ENCODE peak calls at places on chromosomes 6 and 20, in four cellular contexts. U, D, M and E are unnamed samples.

GRCh38 chr6:108799356-108799720 is 48.9 kb upstream of the ARMC2 start:
- DNase-seq in U (no peak), D (no peak), M (no peak), E (no peak)

GRCh38 chr6:39558079-39558478 is 167.1 kb downstream of the KIF6 start:
- DNase-seq in U (no peak), D (no peak), M (no peak), E (no peak)

GRCh38 chr6:168518867-168519266 is 77.9 kb downstream of the SMOC2 start:
- DNase-seq in U (no peak), D (no peak), M (no peak), E (no peak)

GRCh38 chr6:136551103-136551502 is 881 bp upstream of the MAP7 start:
- DNase-seq in U (no peak), D (no peak), M (no peak), E (no peak)

GRCh38 chr6:130907687-130908086 is 80.5 kb downstream of the SMLR1 start:
- DNase-seq in U (no peak), D (no peak), M (no peak), E (no peak)

GRCh38 chr6:32168350-32168749 is 4.0 kb downstream of the EGFL8 start:
- DNase-seq in U (no peak), D (no peak), M (no peak), E (no peak)

GRCh38 chr20:1473821-1474220 is 7.2 kb upstream of the NSFL1C start:
- DNase-seq in U (no peak), D (no peak), M (no peak), E (no peak)

GRCh38 chr6:24274441-24275083 is 83.3 kb downstream of the DCDC2 start:
- DNase-seq in U (peak), D (peak), M (no peak), E (peak)

GRCh38 chr6:31037692-31038091 is 27.4 kb downstream of the MUC22 start:
- DNase-seq in U (peak), D (peak), M (no peak), E (no peak)

GRCh38 chr6:89295981-89296380 is 19.1 kb downstream of the GABRR2 start:
- DNase-seq in U (no peak), D (no peak), M (no peak), E (no peak)

GRCh38 chr20:20083796-20084195 is 31.5 kb downstream of the CFAP61 start:
- DNase-seq in U (peak), D (peak), M (no peak), E (peak)

GRCh38 chr6:145895802-145896201 is 68.4 kb downstream of the SHPRH start:
- DNase-seq in U (peak), D (peak), M (no peak), E (peak)

GRCh38 chr20:49567421-49568256 is at the start of gene PTGIS:
- DNase-seq in U (no peak), D (no peak), M (peak), E (no peak)

GRCh38 chr6:11357285-11357684 is 124.8 kb upstream of the NEDD9 start:
- DNase-seq in U (no peak), D (peak), M (no peak), E (no peak)

GRCh38 chr6:12865782-12866181 is 149.2 kb downstream of the PHACTR1 start:
- DNase-seq in U (no peak), D (no peak), M (no peak), E (no peak)

GRCh38 chr6:138296786-138297185 is 78.5 kb upstream of the PBOV1 start:
- DNase-seq in U (no peak), D (no peak), M (no peak), E (no peak)

GRCh38 chr20:19582782-19583181 is 175.3 kb upstream of the RIN2 start:
- DNase-seq in U (no peak), D (no peak), M (no peak), E (no peak)

GRCh38 chr6:99295276-99295675 is 54.2 kb downstream of the FAXC start:
- DNase-seq in U (no peak), D (no peak), M (no peak), E (no peak)

GRCh38 chr6:168607272-168608112 is 166.5 kb downstream of the SMOC2 start:
- DNase-seq in U (no peak), D (no peak), M (peak), E (no peak)

GRCh38 chr6:16752206-16752867 is 8.9 kb downstream of the ATXN1 start:
- DNase-seq in U (peak), D (peak), M (no peak), E (peak)

GRCh38 chr20:17992847-17993508 is 24.2 kb downstream of the MGME1 start:
- DNase-seq in U (no peak), D (peak), M (no peak), E (peak)

GRCh38 chr6:52574709-52575489 is 2.0 kb downstream of the TRAM2 start:
- DNase-seq in U (peak), D (no peak), M (no peak), E (peak)

GRCh38 chr6:116304538-116305097 is 24.9 kb upstream of the TSPYL1 start:
- DNase-seq in U (no peak), D (no peak), M (no peak), E (no peak)

GRCh38 chr6:157070403-157071107 is 252.8 kb downstream of the TMEM242 start:
- DNase-seq in U (no peak), D (no peak), M (no peak), E (no peak)

GRCh38 chr6:160391419-160392116 is 43.4 kb downstream of the SLC22A3 start:
- DNase-seq in U (peak), D (peak), M (no peak), E (peak)

DNA sequence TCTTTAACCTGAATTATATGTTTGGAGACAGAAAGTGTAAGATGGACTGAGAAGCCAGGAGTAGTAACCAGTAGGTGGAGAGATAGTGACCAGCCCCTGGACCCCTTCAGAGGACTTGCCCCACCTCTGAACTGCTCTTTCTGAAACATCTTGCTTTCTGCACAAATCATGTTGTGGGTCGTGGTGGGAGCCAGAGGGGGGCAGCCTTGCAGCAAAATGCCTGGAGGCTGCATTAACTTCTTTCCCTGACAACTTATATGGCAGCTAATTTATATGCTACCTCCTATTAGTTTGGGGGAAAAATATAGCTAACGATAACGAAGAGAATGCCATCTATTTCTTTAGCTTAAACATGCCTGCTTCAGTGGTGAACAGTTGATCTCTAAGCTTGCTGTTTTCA is 859.8 kb downstream of the MAFB start:
- DNase-seq in U (peak), D (no peak), M (peak), E (peak)
- TF ChIP-seq CTCF in U (peak), D (no peak), M (peak), E (peak)

GRCh38 chr20:47326718-47327137 is 29.8 kb downstream of the ZMYND8 start:
- DNase-seq in U (peak), D (peak), M (no peak), E (peak)
- TF ChIP-seq CTCF in U (no peak), D (no peak), M (no peak), E (no peak)

GRCh38 chr20:34955232-34956040 is at the start of the genes GSS and MYH7B:
- DNase-seq in U (peak), D (peak), M (peak), E (peak)

GRCh38 chr20:34954905-34955231 is 738 bp downstream of the GSS start:
- DNase-seq in U (peak), D (peak), M (no peak), E (no peak)

GRCh38 chr20:34953960-34954359 is 1.6 kb downstream of the GSS start:
- DNase-seq in U (no peak), D (no peak), M (no peak), E (no peak)

GRCh38 chr20:34956751-34957472 is 1.2 kb downstream of the MYH7B start:
- DNase-seq in U (no peak), D (no peak), M (no peak), E (no peak)

DNA sequence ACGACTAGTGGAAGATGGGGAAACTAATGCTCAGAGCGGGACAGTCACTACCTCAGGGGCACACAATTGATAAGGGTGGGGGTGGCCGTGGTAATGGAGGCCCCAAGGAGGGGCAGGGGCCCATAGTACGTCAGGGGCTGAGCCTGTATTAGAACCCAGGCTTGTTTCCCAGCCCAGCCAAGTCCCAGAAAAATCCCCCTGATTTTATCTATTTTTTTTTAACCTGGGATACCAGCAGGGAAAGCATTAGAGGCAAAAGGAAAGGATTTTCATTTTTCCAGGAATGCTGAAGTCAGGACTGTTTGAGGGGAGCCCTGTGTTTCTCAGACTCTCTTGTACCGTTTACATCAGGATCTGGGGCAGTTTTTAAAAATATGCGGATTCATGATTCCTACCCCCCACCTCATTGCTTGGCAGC is 382 bp downstream of the MYH7B start:
- DNase-seq in U (no peak), D (no peak), M (no peak), E (no peak)
- TF ChIP-seq CTCF in U (no peak), D (no peak), M (no peak), E (no peak)

DNA sequence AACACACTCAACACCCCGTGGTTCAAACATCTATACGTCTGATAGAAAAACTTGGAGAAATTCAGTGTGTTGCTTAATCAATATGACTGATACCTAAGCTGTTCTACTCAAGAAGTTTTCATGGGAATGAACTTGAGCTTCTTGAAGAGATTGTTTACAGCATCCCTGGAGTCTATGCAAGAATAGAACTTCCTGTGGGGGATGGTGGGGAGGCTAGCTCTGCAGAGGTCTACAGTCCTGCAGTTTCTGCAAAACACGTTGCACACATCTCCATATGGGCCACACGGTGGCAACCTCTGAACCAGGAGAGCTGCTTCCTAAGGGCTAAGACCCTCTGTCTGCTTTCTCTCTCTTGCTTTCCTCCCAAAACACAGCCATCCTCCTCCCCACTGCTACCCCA is 32.7 kb upstream of the FANCE start:
- DNase-seq in U (peak), D (peak), M (no peak), E (peak)
- TF ChIP-seq CTCF in U (peak), D (no peak), M (no peak), E (peak)

GRCh38 chr6:112010328-112010727 is 43.6 kb upstream of the CCN6 start:
- DNase-seq in U (no peak), D (no peak), M (no peak), E (no peak)
- TF ChIP-seq CTCF in U (no peak), D (peak), M (no peak), E (no peak)